ENCODE peak calls at places on chromosomes 7 and 10, in six cellular contexts. K, X, W, D, I and F are unnamed samples.
A peak's percentile ranks its signal among the peaks of the same experiment; 100 is the strongest.

GRCh38 chr7:1961776-1962276 is 270.9 kb downstream of the MAD1L1 start:
- DNase-seq in K (no peak), X (no peak), W (no peak), D (peak; percentile 99), I (no peak), F (no peak)

GRCh38 chr7:18315241-18315640 is 180.3 kb upstream of the HDAC9 start:
- DNase-seq in K (no peak), X (no peak), W (no peak), D (no peak), I (no peak), F (no peak)

GRCh38 chr10:119447421-119447820 is 95.1 kb downstream of the RGS10 start:
- DNase-seq in K (no peak), X (no peak), W (peak; percentile 22), D (no peak), I (no peak), F (no peak)

GRCh38 chr10:51244739-51245138 is 170.5 kb downstream of the PRKG1 start:
- DNase-seq in K (no peak), X (no peak), W (no peak), D (peak; percentile 33), I (no peak), F (no peak)

GRCh38 chr7:38339953-38340819 is 66.8 kb upstream of the TARP start:
- DNase-seq in K (no peak), X (no peak), W (no peak), D (no peak), I (no peak), F (no peak)

GRCh38 chr7:138064856-138065357 is 11.4 kb upstream of the AKR1D1 start:
- DNase-seq in K (no peak), X (no peak), W (no peak), D (no peak), I (no peak), F (no peak)

GRCh38 chr10:63700209-63700934 is 179.2 kb downstream of the REEP3 start:
- DNase-seq in K (no peak), X (peak; percentile 52), W (peak; percentile 51), D (peak; percentile 99), I (no peak), F (no peak)

GRCh38 chr7:102412548-102412947 is 16.4 kb downstream of the PRKRIP1 start:
- DNase-seq in K (no peak), X (no peak), W (peak; percentile 67), D (peak; percentile 34), I (peak; percentile 36), F (no peak)

GRCh38 chr7:100483728-100484635 is at the start of gene NYAP1:
- DNase-seq in K (peak; percentile 61), X (no peak), W (peak; percentile 70), D (no peak), I (peak; percentile 64), F (peak; percentile 62)

GRCh38 chr7:45224832-45225231 is 67.2 kb downstream of the RAMP3 start:
- DNase-seq in K (no peak), X (no peak), W (no peak), D (no peak), I (no peak), F (no peak)

GRCh38 chr10:91569522-91569921 is 63.3 kb downstream of the PPP1R3C start:
- DNase-seq in K (no peak), X (no peak), W (no peak), D (no peak), I (no peak), F (no peak)

GRCh38 chr10:79555354-79555753 is 4.9 kb downstream of the SFTPA2 start:
- DNase-seq in K (no peak), X (no peak), W (no peak), D (no peak), I (no peak), F (peak; percentile 55)